ENCODE peak calls at places on chromosomes 6 and 20, in five cellular contexts. L, G, O, F and R are unnamed samples.

GRCh38 chr6:17950095-17950494 is 37.3 kb downstream of the KIF13A start:
- DNase-seq in O (no peak), G (no peak), L (no peak), F (no peak), R (no peak)

GRCh38 chr6:148765878-148766808 is 19.3 kb downstream of the UST start:
- DNase-seq in F (no peak), G (no peak), O (no peak), L (no peak), R (no peak)

GRCh38 chr20:1209447-1210387 is 6.5 kb downstream of the C20orf202 start:
- DNase-seq in G (peak; percentile 10), L (no peak), O (no peak), F (no peak), R (no peak)

GRCh38 chr20:11214281-11214680 is 540.5 kb upstream of the JAG1 start:
- DNase-seq in G (no peak), L (no peak), F (no peak), O (no peak), R (no peak)

GRCh38 chr6:85389180-85389797 is 60.6 kb upstream of the NT5E start:
- DNase-seq in L (no peak), F (no peak), G (no peak), O (no peak), R (no peak)

GRCh38 chr20:32017711-32018251 is 7.5 kb downstream of the CCM2L start:
- DNase-seq in L (peak; percentile 11), G (no peak), O (peak; percentile 81), F (peak; percentile 67), R (peak; percentile 81)

GRCh38 chr6:56708810-56709597 is 66.3 kb upstream of the DST start:
- DNase-seq in F (peak; percentile 45), O (peak; percentile 58), L (no peak), G (peak; percentile 58), R (no peak)

GRCh38 chr20:34627458-34627857 is 49.4 kb downstream of the PIGU start:
- DNase-seq in G (no peak), L (no peak), F (no peak), O (peak; percentile 30), R (no peak)

GRCh38 chr20:29497261-29497671 is 1760.2 kb upstream of the DEFB115 start:
- DNase-seq in G (peak; percentile 82), F (peak; percentile 31), L (peak; percentile 4), O (no peak), R (peak; percentile 66)

GRCh38 chr6:159691133-159691962 is 1.7 kb downstream of the SOD2 start:
- DNase-seq in O (peak; percentile 77), G (peak; percentile 69), F (peak; percentile 67), L (no peak), R (no peak)

GRCh38 chr6:71199796-71200195 is 88.8 kb upstream of the OGFRL1 start:
- DNase-seq in G (no peak), L (no peak), F (no peak), O (no peak), R (no peak)

GRCh38 chr20:24960302-24960801 is 11.3 kb downstream of the CST7 start:
- DNase-seq in G (no peak), L (no peak), O (no peak), F (no peak), R (no peak)

GRCh38 chr6:20876016-20876415 is 341.8 kb downstream of the CDKAL1 start:
- DNase-seq in L (no peak), F (no peak), O (peak; percentile 19), G (peak; percentile 57), R (no peak)

GRCh38 chr6:54586251-54586650 is 260.3 kb upstream of the FAM83B start:
- DNase-seq in L (no peak), G (peak; percentile 1), F (no peak), O (no peak), R (no peak)

GRCh38 chr20:44089987-44090674 is 96.9 kb downstream of the JPH2 start:
- DNase-seq in O (peak; percentile 38), F (no peak), L (no peak), G (peak; percentile 74), R (no peak)

GRCh38 chr20:40082436-40082835 is 606.6 kb downstream of the MAFB start:
- DNase-seq in G (no peak), F (no peak), L (no peak), O (no peak), R (no peak)

GRCh38 chr6:104325341-104326172 is 534.2 kb downstream of the HACE1 start:
- DNase-seq in L (no peak), O (peak; percentile 30), F (peak; percentile 12), G (peak; percentile 16), R (no peak)

GRCh38 chr20:3784226-3784853 is 2.2 kb downstream of the CENPB start:
- DNase-seq in O (no peak), F (no peak), G (no peak), L (no peak), R (peak; percentile 65)

GRCh38 chr20:38271609-38272120 is 11.1 kb upstream of the KIAA1755 start:
- DNase-seq in G (no peak), O (no peak), L (no peak), F (no peak), R (no peak)

GRCh38 chr6:168043193-168043847 is 35.7 kb downstream of the FRMD1 start:
- DNase-seq in L (no peak), G (no peak), F (no peak), O (no peak), R (no peak)

GRCh38 chr6:19712012-19712688 is 125.0 kb upstream of the ID4 start:
- DNase-seq in F (no peak), G (no peak), L (no peak), O (peak; percentile 38), R (no peak)

GRCh38 chr20:15991279-15991678 is 582.0 kb downstream of the KIF16B start:
- DNase-seq in G (no peak), L (no peak), O (no peak), F (no peak), R (no peak)

GRCh38 chr20:40750541-40750940 is 61.5 kb upstream of the MAFB start:
- DNase-seq in L (no peak), F (no peak), O (no peak), G (no peak), R (no peak)

GRCh38 chr20:54345301-54345724 is 130.1 kb upstream of the DOK5 start:
- DNase-seq in L (no peak), G (peak; percentile 85), O (peak; percentile 30), F (peak; percentile 4), R (no peak)

GRCh38 chr20:7741866-7742265 is 198.4 kb downstream of the HAO1 start:
- DNase-seq in F (no peak), O (no peak), G (no peak), L (no peak), R (no peak)

GRCh38 chr6:166541366-166541765 is 45.1 kb downstream of the RAMACL start:
- DNase-seq in L (no peak), G (no peak), O (no peak), F (no peak), R (no peak)

GRCh38 chr20:50569864-50570836 is 60.0 kb downstream of the PTPN1 start:
- DNase-seq in O (peak; percentile 71), G (peak; percentile 66), L (no peak), F (peak; percentile 74), R (no peak)

GRCh38 chr6:1491920-1492319 is 102.5 kb downstream of the FOXF2 start:
- DNase-seq in O (no peak), F (no peak), L (no peak), G (no peak), R (no peak)